ENCODE peak calls at places on chromosomes 13 and 19, in four cellular contexts. V is nephron progenitor cell, F is upper lobe of left lung, R is transverse colon. C is an unnamed sample.

GRCh38 chr19:39407644-39408391 is 1.2 kb downstream of the ZFP36 start:
- DNase-seq in V (no peak), F (peak; percentile 91), R (peak; percentile 82), C (peak; percentile 25)

GRCh38 chr13:98014766-98015165 is 61.3 kb downstream of the IPO5 start:
- DNase-seq in V (no peak), F (no peak), R (no peak), C (peak; percentile 78)

GRCh38 chr13:102401305-102401704 is 543 bp downstream of the FGF14 start:
- DNase-seq in V (no peak), F (no peak), R (no peak), C (peak; percentile 8)

GRCh38 chr19:38204728-38205127 is 19.3 kb downstream of the DPF1 start:
- DNase-seq in V (no peak), F (no peak), R (no peak), C (no peak)

GRCh38 chr13:110684388-110685056 is 21.4 kb downstream of the CARS2 start:
- DNase-seq in V (no peak), F (no peak), R (no peak), C (peak; percentile 58)

GRCh38 chr13:89204435-89204834 is 1533.3 kb downstream of the SLITRK5 start:
- DNase-seq in V (no peak), F (no peak), R (no peak), C (no peak)

GRCh38 chr13:107258599-107259187 is 690.8 kb upstream of the ARGLU1 start:
- DNase-seq in V (no peak), F (no peak), R (no peak), C (peak; percentile 96)

GRCh38 chr19:3699071-3699740 is 1.1 kb downstream of the PIP5K1C start:
- DNase-seq in V (peak; percentile 35), F (peak; percentile 87), R (peak; percentile 50), C (peak; percentile 66)

GRCh38 chr19:17244618-17245534 is 843 bp downstream of the NR2F6 start:
- DNase-seq in V (no peak), F (peak; percentile 93), R (peak; percentile 59), C (no peak)

GRCh38 chr19:39104104-39104708 is 20.0 kb downstream of the ACP7 start:
- DNase-seq in V (no peak), F (no peak), R (no peak), C (no peak)

GRCh38 chr19:49801966-49802661 is 11.0 kb downstream of the FUZ start:
- DNase-seq in V (peak; percentile 80), F (peak; percentile 85), R (peak; percentile 76), C (peak; percentile 87)

GRCh38 chr19:7982103-7982502 is 23.3 kb downstream of the ELAVL1 start:
- DNase-seq in V (no peak), F (no peak), R (no peak), C (no peak)

GRCh38 chr13:36710396-36710795 is 36.6 kb downstream of the SERTM1 start:
- DNase-seq in V (no peak), F (no peak), R (no peak), C (no peak)

GRCh38 chr13:86591862-86592261 is 792.6 kb upstream of the SLITRK6 start:
- DNase-seq in V (no peak), F (no peak), R (no peak), C (no peak)

GRCh38 chr13:97258801-97259200 is 36.7 kb downstream of the MBNL2 start:
- DNase-seq in V (no peak), F (no peak), R (no peak), C (no peak)

GRCh38 chr13:35978607-35979316 is 152.4 kb downstream of the DCLK1 start:
- DNase-seq in V (peak; percentile 55), F (no peak), R (no peak), C (peak; percentile 73)

GRCh38 chr13:42997381-42997780 is 5.3 kb upstream of the EPSTI1 start:
- DNase-seq in V (no peak), F (no peak), R (no peak), C (peak; percentile 51)

GRCh38 chr13:100513987-100514670 is 74.5 kb downstream of the GGACT start:
- DNase-seq in V (no peak), F (no peak), R (no peak), C (peak; percentile 53)

GRCh38 chr13:75296651-75297050 is 185.3 kb downstream of the TBC1D4 start:
- DNase-seq in V (no peak), F (no peak), R (no peak), C (no peak)

GRCh38 chr13:30049692-30050091 is 199.3 kb upstream of the UBL3 start:
- DNase-seq in V (no peak), F (no peak), R (no peak), C (no peak)

GRCh38 chr19:14544977-14545715 is 15.8 kb downstream of the TECR start:
- DNase-seq in V (no peak), F (peak; percentile 54), R (peak; percentile 42), C (peak; percentile 14)

GRCh38 chr19:33840382-33840781 is 43.7 kb downstream of the KCTD15 start:
- DNase-seq in V (no peak), F (no peak), R (no peak), C (no peak)

GRCh38 chr13:74052402-74052928 is 81.7 kb downstream of the KLF12 start:
- DNase-seq in V (no peak), F (no peak), R (no peak), C (no peak)

GRCh38 chr19:53333071-53333465 is 481 bp upstream of the ZNF845 start:
- DNase-seq in V (peak; percentile 55), F (peak; percentile 58), R (peak; percentile 44), C (no peak)

GRCh38 chr19:51161266-51161665 is 19.2 kb downstream of the SIGLEC7 start:
- DNase-seq in V (no peak), F (no peak), R (no peak), C (no peak)

GRCh38 chr13:32837307-32837972 is 178.8 kb upstream of the KL start:
- DNase-seq in V (no peak), F (no peak), R (no peak), C (no peak)

DNA sequence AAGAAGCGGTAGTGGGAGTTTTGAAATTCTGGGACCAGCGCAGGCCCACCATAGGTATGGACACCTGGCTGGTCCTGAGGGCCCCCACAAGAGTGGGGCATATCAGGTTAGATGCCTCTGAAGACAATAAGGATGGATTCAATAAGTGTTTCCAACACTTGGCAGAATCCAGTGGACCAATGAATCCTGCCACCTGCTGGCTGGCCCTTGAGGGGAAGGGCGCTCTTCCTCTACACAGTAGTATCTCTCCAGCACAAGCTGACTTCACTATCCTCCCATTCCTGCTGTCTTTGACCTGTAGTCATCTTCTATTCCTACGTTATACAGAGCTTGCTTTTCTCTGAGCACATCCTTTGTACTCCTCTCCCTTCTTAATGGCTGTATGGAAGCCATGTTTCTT is 199.7 kb upstream of the TSHZ3 start:
- DNase-seq in V (peak; percentile 20), F (no peak), R (no peak), C (peak; percentile 60)
- TF ChIP-seq CTCF in V (peak; percentile 55), F (no peak), R (peak; percentile 37), C (peak; percentile 68)

GRCh38 chr13:63455938-63456337 is 2040.3 kb upstream of the PCDH20 start:
- DNase-seq in V (no peak), F (no peak), R (no peak), C (no peak)
- TF ChIP-seq CTCF in V (no peak), F (no peak), R (no peak), C (no peak)

GRCh38 chr19:42092350-42092749 is 16.4 kb downstream of the ZNF574 start:
- DNase-seq in V (no peak), F (no peak), R (peak; percentile 65), C (no peak)
- TF ChIP-seq CTCF in V (peak; percentile 19), F (no peak), R (peak; percentile 48), C (peak; percentile 53)

DNA sequence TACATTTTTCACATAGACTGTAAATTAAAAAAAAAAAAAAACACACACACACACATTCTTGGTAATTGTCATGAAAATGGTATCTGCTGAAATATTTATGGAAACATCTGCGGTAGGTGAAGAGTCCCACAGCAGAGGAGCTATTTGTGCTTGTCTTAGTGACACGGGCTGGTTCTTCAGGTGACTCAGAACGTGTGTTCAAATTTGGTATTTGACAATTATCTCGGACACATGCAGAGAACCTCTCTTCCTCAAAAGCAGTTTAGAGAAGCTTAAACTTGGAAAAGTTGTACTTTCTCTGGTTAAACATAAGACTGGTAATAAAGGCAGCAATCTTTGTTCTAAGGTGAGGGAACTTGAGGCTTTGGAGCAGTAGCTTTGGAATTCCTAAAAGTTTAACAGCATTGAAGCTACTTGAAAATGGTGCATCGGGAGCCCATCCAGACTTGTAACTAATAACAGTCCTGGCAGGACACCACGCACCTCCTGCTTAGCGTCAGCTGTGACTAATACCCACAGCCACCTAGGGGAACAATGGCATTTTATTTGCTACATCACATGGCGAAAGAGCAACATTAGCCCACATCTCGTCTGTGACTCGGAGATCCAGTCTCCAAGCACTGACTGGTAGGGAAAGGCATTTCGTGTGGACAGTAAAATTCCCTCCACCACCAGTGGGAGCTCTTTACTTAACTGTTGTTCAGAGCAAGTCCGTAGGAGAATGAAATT is 1505.1 kb upstream of the SLC10A2 start:
- DNase-seq in V (peak; percentile 60), F (no peak), R (peak; percentile 69), C (peak; percentile 56)
- TF ChIP-seq CTCF in V (peak; percentile 81), F (peak; percentile 56), R (peak; percentile 64), C (peak; percentile 59)

DNA sequence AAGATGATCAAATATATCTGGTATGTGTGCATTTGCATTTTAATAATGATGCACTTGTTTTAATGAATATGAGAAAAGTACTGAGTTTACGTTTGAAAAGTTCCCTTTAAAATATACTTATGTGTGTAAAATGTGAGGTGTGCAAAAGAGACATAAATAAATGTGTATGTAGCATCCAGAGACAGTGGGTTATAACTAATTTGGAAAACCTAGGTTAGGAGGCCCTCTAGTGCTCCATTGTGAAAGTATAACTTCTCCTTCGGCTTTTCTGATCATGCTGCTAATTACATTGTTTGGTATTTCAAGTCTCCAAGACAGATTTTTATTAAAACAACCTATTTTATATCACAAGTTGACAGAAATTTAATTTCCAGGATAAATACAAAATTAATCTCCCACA is 30.1 kb downstream of the SCEL start:
- DNase-seq in V (no peak), F (no peak), R (no peak), C (peak; percentile 30)
- TF ChIP-seq CTCF in V (peak; percentile 59), F (peak; percentile 40), R (peak; percentile 17), C (peak; percentile 36)

GRCh38 chr13:70960841-70961443 is 852.7 kb upstream of the KLHL1 start:
- DNase-seq in V (no peak), F (no peak), R (no peak), C (peak; percentile 30)
- TF ChIP-seq CTCF in V (peak; percentile 67), F (no peak), R (peak; percentile 49), C (peak; percentile 52)

DNA sequence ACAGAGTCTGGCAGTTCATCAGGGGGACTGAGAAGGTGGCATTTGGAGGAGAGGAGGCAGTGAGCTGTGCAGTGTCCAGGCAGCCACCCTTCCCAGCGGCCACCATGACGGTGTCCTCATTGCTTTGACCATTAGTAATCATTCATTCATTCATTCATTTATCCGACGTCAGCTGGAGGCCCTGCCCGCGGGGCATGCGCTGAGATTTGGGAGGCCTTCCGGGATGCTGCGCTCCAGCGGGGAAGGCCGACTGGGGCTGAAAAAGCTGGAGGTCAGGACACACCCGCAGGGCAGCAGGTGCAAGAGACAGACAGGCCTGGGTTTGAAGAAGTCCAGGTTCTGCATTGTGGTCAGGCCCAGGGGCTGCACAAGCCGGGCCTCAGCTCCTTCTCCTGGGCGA is 8.9 kb downstream of the TTYH1 start:
- DNase-seq in V (no peak), F (peak; percentile 67), R (no peak), C (no peak)
- TF ChIP-seq CTCF in V (no peak), F (no peak), R (no peak), C (no peak)

C was measured in fibroblast of villous mesenchyme.